ENCODE peak calls at places on chromosomes 4 and X, in six cellular contexts. S is choroid plexus epithelial cell, B is bronchial epithelial cell, R is EH, V is iPS-NIHi11, K is progenitor cell of endocrine pancreas. W is an unnamed sample.

GRCh38 chrX:78333521-78333920 is 6.1 kb upstream of the CYSLTR1 start:
- DNase-seq in S (peak; percentile 22), B (peak; percentile 15), R (no peak), K (no peak), V (no peak), W (no peak)

GRCh38 chr4:1613099-1613495 is 71.0 kb downstream of the FAM53A start:
- DNase-seq in S (no peak), K (no peak), B (no peak), R (no peak), V (no peak), W (no peak)

GRCh38 chrX:71541546-71542022 is 8.7 kb downstream of the OGT start:
- DNase-seq in K (no peak), R (peak; percentile 88), B (peak; percentile 71), S (peak; percentile 66), V (no peak), W (peak; percentile 22)

GRCh38 chr4:155742310-155743015 is 16.4 kb upstream of the GUCY1B1 start:
- DNase-seq in V (peak; percentile 28), S (no peak), B (no peak), K (no peak), R (no peak), W (no peak)

GRCh38 chrX:39720945-39721344 is 376.8 kb downstream of the BCOR start:
- DNase-seq in S (no peak), V (no peak), K (no peak), R (no peak), B (no peak), W (no peak)

GRCh38 chrX:30865020-30865419 is 24.0 kb downstream of the TAB3 start:
- DNase-seq in S (peak; percentile 20), B (peak; percentile 27), V (peak; percentile 23), K (no peak), R (peak; percentile 1), W (no peak)

GRCh38 chr4:177001271-177002175 is 208.8 kb upstream of the VEGFC start:
- DNase-seq in R (peak; percentile 73), B (peak; percentile 81), S (peak; percentile 52), K (no peak), V (no peak), W (no peak)

GRCh38 chrX:121014826-121015225 is 29.3 kb upstream of the CT47A1 start:
- DNase-seq in R (no peak), S (no peak), V (no peak), K (no peak), B (no peak), W (no peak)

GRCh38 chrX:13277539-13277938 is 42.3 kb downstream of the ATXN3L start:
- DNase-seq in K (no peak), R (no peak), B (no peak), V (no peak), S (no peak), W (no peak)

W was measured in activated naive CD4-positive, alpha-beta T cell treated with anti-CD3 and anti-CD28 coated beads, Interleukin-2, amount 50 U/mL, for 16 hours.